ENCODE peak calls at places on chromosomes 13 and 19, in ten cellular contexts. J is fibroblast of lung, Q is GM23248, C is colonic mucosa, A is K562, P is neural progenitor cell, X is HepG2, D is mesendoderm, R is SK-N-SH, K is IMR-90. E is an unnamed sample. For H3K4me1, the result is how much of the 10 kb centered on the place peaks cover.

GRCh38 chr13:30431269-30431950 is 9.1 kb downstream of the UBE2L5 start:
- DNase-seq in J (no peak), Q (peak), C (no peak), A (no peak), P (no peak), X (no peak), D (no peak), R (no peak), K (peak), E (peak)

GRCh38 chr19:6516018-6516658 is 14.0 kb upstream of the TUBB4A start:
- DNase-seq in J (peak), Q (peak), C (peak), A (peak), P (peak), X (peak), D (peak), R (peak), K (peak), E (peak)

GRCh38 chr13:41326661-41327060 is 15.6 kb downstream of the NAA16 start:
- DNase-seq in J (no peak), Q (no peak), C (no peak), A (no peak), P (no peak), X (no peak), D (no peak), R (no peak), K (no peak), E (no peak)

GRCh38 chr13:76837811-76838210 is 48.4 kb downstream of the KCTD12 start:
- DNase-seq in J (peak), Q (peak), C (no peak), A (no peak), P (no peak), X (no peak), D (no peak), R (no peak), K (peak), E (no peak)

GRCh38 chr13:25881946-25882574 is 169.8 kb downstream of the SHISA2 start:
- DNase-seq in J (peak), Q (no peak), C (no peak), A (no peak), P (peak), X (no peak), D (peak), R (peak), K (no peak), E (no peak)

GRCh38 chr19:10237702-10238101 is 6.6 kb upstream of the S1PR2 start:
- DNase-seq in J (no peak), Q (no peak), C (no peak), A (no peak), P (no peak), X (no peak), D (no peak), R (no peak), K (no peak), E (no peak)

GRCh38 chr13:93635687-93636086 is 409.1 kb downstream of the GPC6 start:
- DNase-seq in J (peak), Q (peak), C (no peak), A (no peak), P (no peak), X (no peak), D (no peak), R (no peak), K (peak), E (no peak)

GRCh38 chr19:3580156-3580955 is 4.9 kb upstream of the GIPC3 start:
- DNase-seq in J (peak), Q (peak), C (no peak), A (peak), P (no peak), X (peak), D (no peak), R (no peak), K (peak), E (no peak)

GRCh38 chr19:8096071-8096470 is 43.5 kb downstream of the CCL25 start:
- DNase-seq in J (no peak), Q (no peak), C (no peak), A (peak), P (no peak), X (no peak), D (no peak), R (no peak), K (no peak), E (no peak)

GRCh38 chr19:7535993-7536685 is 622 bp downstream of the PNPLA6 start:
- DNase-seq in J (no peak), Q (no peak), C (no peak), A (no peak), P (no peak), X (no peak), D (no peak), R (no peak), K (no peak), E (no peak)

GRCh38 chr19:5705552-5705951 is 14.4 kb downstream of the LONP1 start:
- DNase-seq in J (no peak), Q (no peak), C (no peak), A (no peak), P (no peak), X (no peak), D (no peak), R (peak), K (no peak), E (no peak)

GRCh38 chr19:56507446-56508281 is at the start of gene ZNF471:
- DNase-seq in J (peak), Q (peak), C (peak), A (no peak), P (peak), X (no peak), D (peak), R (peak), K (peak), E (no peak)

GRCh38 chr13:91701975-91702374 is 303.6 kb downstream of the GPC5 start:
- DNase-seq in J (no peak), Q (no peak), C (no peak), A (no peak), P (no peak), X (no peak), D (no peak), R (no peak), K (no peak), E (no peak)

GRCh38 chr13:110103026-110103425 is 203.9 kb downstream of the COL4A1 start:
- DNase-seq in J (no peak), Q (no peak), C (no peak), A (no peak), P (no peak), X (no peak), D (no peak), R (no peak), K (no peak), E (no peak)

GRCh38 chr19:52658595-52658994 is 20.4 kb upstream of the ZNF83 start:
- DNase-seq in J (no peak), Q (no peak), C (no peak), A (no peak), P (no peak), X (peak), D (no peak), R (no peak), K (no peak), E (no peak)

GRCh38 chr19:32041681-32042292 is 303.6 kb upstream of the ZNF507 start:
- DNase-seq in J (peak), Q (peak), C (peak), A (peak), P (peak), X (peak), D (peak), R (peak), K (peak), E (peak)

GRCh38 chr19:55113570-55114039 is 3.8 kb downstream of the PPP1R12C start:
- DNase-seq in J (peak), Q (peak), C (peak), A (peak), P (peak), X (peak), D (peak), R (peak), K (peak), E (no peak)

GRCh38 chr19:54431255-54431838 is 16.1 kb downstream of the TTYH1 start:
- DNase-seq in J (no peak), Q (no peak), C (no peak), A (no peak), P (no peak), X (no peak), D (no peak), R (no peak), K (peak), E (no peak)

GRCh38 chr13:93413972-93414717 is 187.5 kb downstream of the GPC6 start:
- DNase-seq in J (peak), Q (peak), C (no peak), A (no peak), P (no peak), X (no peak), D (peak), R (no peak), K (peak), E (no peak)

GRCh38 chr13:33204130-33204927 is 81.2 kb downstream of the STARD13 start:
- DNase-seq in J (peak), Q (peak), C (no peak), A (no peak), P (no peak), X (no peak), D (no peak), R (peak), K (peak), E (no peak)

GRCh38 chr13:80989770-80990169 is 648.8 kb upstream of the SPRY2 start:
- DNase-seq in J (no peak), Q (no peak), C (no peak), A (no peak), P (no peak), X (no peak), D (peak), R (no peak), K (no peak), E (no peak)

GRCh38 chr13:105969761-105970160 is 565.7 kb downstream of the EFNB2 start:
- DNase-seq in J (no peak), Q (no peak), C (no peak), A (no peak), P (no peak), X (no peak), D (no peak), R (no peak), K (no peak), E (no peak)

GRCh38 chr19:7265963-7266362 is 28.3 kb downstream of the INSR start:
- DNase-seq in J (no peak), Q (no peak), C (peak), A (no peak), P (no peak), X (no peak), D (no peak), R (no peak), K (no peak), E (no peak)

GRCh38 chr13:98853791-98854191 is 101.3 kb upstream of the SLC15A1 start:
- DNase-seq in J (peak), Q (peak), C (no peak), A (no peak), P (no peak), X (no peak), D (no peak), R (no peak), K (peak), E (peak)

GRCh38 chr19:42132030-42132628 is at the start of gene POU2F2:
- DNase-seq in J (no peak), Q (no peak), C (peak), A (peak), P (peak), X (no peak), D (peak), R (no peak), K (no peak), E (peak)

GRCh38 chr19:8237026-8237425 is 27.9 kb downstream of the CERS4 start:
- DNase-seq in J (no peak), Q (no peak), C (no peak), A (no peak), P (no peak), X (no peak), D (no peak), R (no peak), K (no peak), E (no peak)

GRCh38 chr19:11378319-11379189 is 4.1 kb downstream of the SWSAP1 start:
- DNase-seq in J (peak), Q (peak), C (peak), A (peak), P (peak), X (peak), D (peak), R (peak), K (peak), E (no peak)

GRCh38 chr13:67990868-67991267 is 760.7 kb upstream of the PCDH9 start:
- DNase-seq in J (no peak), Q (no peak), C (no peak), A (no peak), P (no peak), X (no peak), D (no peak), R (no peak), K (no peak), E (no peak)

GRCh38 chr13:25378528-25378927 is 6.8 kb downstream of the ATP8A2 start:
- DNase-seq in J (no peak), Q (no peak), C (no peak), A (peak), P (no peak), X (no peak), D (no peak), R (no peak), K (no peak), E (no peak)

GRCh38 chr13:26585136-26585535 is 27.7 kb downstream of the WASF3 start:
- DNase-seq in J (peak), Q (peak), C (no peak), A (no peak), P (no peak), X (no peak), D (no peak), R (no peak), K (peak), E (no peak)

GRCh38 chr19:42394751-42395150 is 4.7 kb upstream of the CNFN start:
- DNase-seq in J (no peak), Q (peak), C (no peak), A (no peak), P (no peak), X (no peak), D (peak), R (no peak), K (peak), E (no peak)

GRCh38 chr19:47445937-47446402 is 25.7 kb downstream of the SLC8A2 start:
- DNase-seq in J (no peak), Q (peak), C (peak), A (peak), P (peak), X (no peak), D (no peak), R (peak), K (no peak), E (no peak)

GRCh38 chr13:38888309-38888708 is 102.3 kb downstream of the STOML3 start:
- DNase-seq in J (peak), Q (peak), C (no peak), A (no peak), P (no peak), X (no peak), D (peak), R (no peak), K (peak), E (no peak)

GRCh38 chr13:51588406-51588949 is 4.2 kb downstream of the WDFY2 start:
- DNase-seq in J (no peak), Q (no peak), C (no peak), A (peak), P (peak), X (no peak), D (no peak), R (no peak), K (no peak), E (no peak)

GRCh38 chr19:44684892-44685847 is 13.8 kb upstream of the CEACAM16 start:
- DNase-seq in J (peak), Q (peak), C (no peak), A (peak), P (peak), X (peak), D (peak), R (no peak), K (peak), E (no peak)

GRCh38 chr19:28039677-28040381 is 1173.1 kb downstream of the UQCRFS1 start:
- DNase-seq in J (no peak), Q (peak), C (no peak), A (no peak), P (no peak), X (no peak), D (no peak), R (no peak), K (no peak), E (no peak)

GRCh38 chr13:100519626-100520025 is 69.0 kb downstream of the GGACT start:
- DNase-seq in J (no peak), Q (no peak), C (no peak), A (no peak), P (no peak), X (no peak), D (no peak), R (no peak), K (no peak), E (no peak)

GRCh38 chr19:51127755-51128154 is 3.0 kb downstream of the SIGLEC9 start:
- DNase-seq in J (peak), Q (peak), C (no peak), A (peak), P (no peak), X (no peak), D (no peak), R (no peak), K (peak), E (no peak)

DNA sequence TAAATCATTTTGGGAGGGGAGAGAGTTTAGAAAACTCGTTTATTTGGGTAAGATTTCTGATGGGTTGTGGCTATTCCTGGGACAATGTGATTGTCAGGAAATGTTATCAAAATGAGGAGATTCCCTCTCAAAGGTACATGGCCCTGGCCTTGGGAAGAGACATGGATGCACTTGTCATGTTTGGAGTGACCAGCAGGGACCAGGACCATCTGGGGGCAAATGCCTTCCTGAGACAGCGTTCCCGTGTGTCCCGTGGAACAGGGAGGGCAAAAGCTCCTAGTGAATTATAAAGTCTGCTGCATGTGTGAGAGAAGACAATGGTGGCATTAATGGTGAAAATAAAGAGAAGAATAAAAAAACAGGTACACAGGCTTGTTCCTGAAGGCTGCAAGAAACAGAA is 317.3 kb downstream of the ZNF536 start:
- DNase-seq in J (no peak), Q (no peak), C (no peak), A (no peak), P (no peak), X (no peak), D (peak), R (peak), K (no peak), E (no peak)
- H3K4me1 ChIP-seq in J (under half), Q (under half), C (under half), A (under half), P (under half), X (under half), D (under half), R (under half), K (under half), E (under half)

GRCh38 chr13:113548171-113548641 is 36.3 kb upstream of the TFDP1 start:
- DNase-seq in J (no peak), Q (no peak), C (peak), A (no peak), P (peak), X (no peak), D (no peak), R (peak), K (no peak), E (no peak)

GRCh38 chr13:113546571-113547247 is 37.8 kb upstream of the TFDP1 start:
- DNase-seq in J (peak), Q (peak), C (no peak), A (no peak), P (no peak), X (no peak), D (no peak), R (no peak), K (peak), E (no peak)

GRCh38 chr13:113547248-113547971 is 37.1 kb upstream of the TFDP1 start:
- DNase-seq in J (peak), Q (peak), C (peak), A (no peak), P (no peak), X (no peak), D (no peak), R (no peak), K (peak), E (no peak)

GRCh38 chr13:113550453-113550852 is 34.1 kb upstream of the TFDP1 start:
- DNase-seq in J (no peak), Q (no peak), C (peak), A (no peak), P (no peak), X (no peak), D (no peak), R (no peak), K (no peak), E (no peak)

GRCh38 chr13:113548778-113549621 is 35.6 kb upstream of the TFDP1 start:
- DNase-seq in J (no peak), Q (no peak), C (peak), A (peak), P (no peak), X (no peak), D (no peak), R (peak), K (no peak), E (no peak)
- H3K9ac ChIP-seq in J (no peak), Q (no peak), C (no peak), A (no peak), P (no peak), X (no peak), D (no peak), R (no peak), K (no peak), E (no peak)

GRCh38 chr19:38710416-38710702 is 33.9 kb downstream of the CAPN12 start:
- DNase-seq in J (no peak), Q (no peak), C (no peak), A (no peak), P (no peak), X (no peak), D (no peak), R (no peak), K (no peak), E (no peak)
- H3K4me1 ChIP-seq in J (half or more), Q (under half), C (under half), A (under half), P (under half), X (under half), D (under half), R (under half), K (under half), E (under half)

DNA sequence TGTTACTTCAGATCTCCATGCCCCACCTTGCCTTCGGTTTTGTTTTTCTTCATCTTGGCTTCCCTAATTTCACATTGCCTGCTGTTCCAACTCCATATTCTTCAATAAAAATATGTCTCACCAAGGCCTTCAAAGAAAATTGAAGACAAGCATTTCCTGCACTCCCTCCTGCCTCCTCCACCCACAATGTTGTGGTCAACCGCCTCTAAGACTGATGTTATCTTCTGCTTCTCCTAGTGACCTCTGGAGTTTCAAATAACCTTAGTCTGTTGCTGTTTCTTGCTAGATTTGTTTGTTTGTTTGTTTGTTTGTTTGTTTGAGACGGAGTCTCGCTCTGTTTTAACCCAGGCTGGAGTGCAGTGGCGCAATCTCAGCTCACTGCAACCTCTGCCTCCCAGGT is 14.6 kb downstream of the PLD3 start:
- DNase-seq in J (no peak), Q (no peak), C (no peak), A (peak), P (no peak), X (no peak), D (no peak), R (no peak), K (no peak), E (no peak)
- H3K9ac ChIP-seq in J (no peak), Q (no peak), C (no peak), A (no peak), P (no peak), X (no peak), D (no peak), R (no peak), K (no peak), E (no peak)

GRCh38 chr19:15404780-15405211 is 14.0 kb downstream of the AKAP8L start:
- DNase-seq in J (no peak), Q (no peak), C (no peak), A (no peak), P (no peak), X (no peak), D (no peak), R (no peak), K (no peak), E (no peak)
- H3K4me1 ChIP-seq in J (under half), Q (under half), C (under half), A (under half), P (under half), X (under half), D (under half), R (under half), K (under half), E (under half)